ENCODE peak calls at places on chromosomes 7 and 10, in six cellular contexts. H is AG04450, S is neural crest cell, T is BJ, N is dorsolateral prefrontal cortex, U is GM12865. W is an unnamed sample.

GRCh38 chr10:82668266-82668665 is 793.3 kb downstream of the NRG3 start:
- DNase-seq in S (no peak), U (no peak), N (no peak), H (no peak), T (no peak), W (no peak)

GRCh38 chr10:94186722-94187121 is 176.0 kb downstream of the NOC3L start:
- DNase-seq in S (no peak), H (no peak), U (no peak), T (no peak), N (no peak), W (no peak)

GRCh38 chr7:51328351-51328801 is 11.8 kb upstream of the COBL start:
- DNase-seq in T (no peak), S (no peak), N (no peak), H (no peak), U (no peak), W (no peak)

GRCh38 chr10:78924319-78925003 is 144.3 kb upstream of the ZMIZ1 start:
- DNase-seq in S (no peak), U (no peak), T (no peak), N (no peak), H (no peak), W (no peak)

GRCh38 chr7:151431768-151432311 is 8.1 kb downstream of the CRYGN start:
- DNase-seq in S (no peak), H (no peak), U (no peak), N (no peak), T (no peak), W (no peak)

GRCh38 chr7:102122026-102122425 is 164.6 kb upstream of the SH2B2 start:
- DNase-seq in T (peak), N (no peak), U (peak), S (no peak), H (no peak), W (no peak)

GRCh38 chr10:44978213-44978569 is 418 bp downstream of the DEPP1 start:
- DNase-seq in H (no peak), S (no peak), T (no peak), U (no peak), N (no peak), W (no peak)

GRCh38 chr7:105218215-105218614 is 170.5 kb downstream of the SRPK2 start:
- DNase-seq in U (no peak), S (no peak), N (no peak), T (no peak), H (no peak), W (no peak)

GRCh38 chr10:132746801-132747625 is 38.9 kb downstream of the NKX6-2 start:
- DNase-seq in S (no peak), N (no peak), U (no peak), H (no peak), T (no peak), W (peak)

GRCh38 chr7:6258440-6259182 is 13.8 kb downstream of the CYTH3 start:
- DNase-seq in H (no peak), U (peak), S (no peak), N (no peak), T (no peak), W (no peak)

GRCh38 chr7:72538147-72538546 is 126.0 kb upstream of the CALN1 start:
- DNase-seq in S (no peak), U (no peak), N (no peak), H (no peak), T (no peak), W (no peak)

GRCh38 chr7:138359891-138360582 is 100.0 kb upstream of the TRIM24 start:
- DNase-seq in N (no peak), U (no peak), T (no peak), S (no peak), H (no peak), W (no peak)

GRCh38 chr7:80288175-80289122 is 153.8 kb downstream of the GNAI1 start:
- DNase-seq in N (peak), H (no peak), S (no peak), T (no peak), U (no peak), W (peak)

GRCh38 chr7:111126987-111127386 is 36.1 kb downstream of the LRRN3 start:
- DNase-seq in S (no peak), H (no peak), U (no peak), N (no peak), T (no peak), W (no peak)

GRCh38 chr7:159026271-159027047 is 118.2 kb downstream of the VIPR2 start:
- DNase-seq in T (no peak), N (peak), S (peak), H (no peak), U (no peak), W (no peak)

GRCh38 chr7:85290252-85290651 is 103.4 kb upstream of the SEMA3D start:
- DNase-seq in S (no peak), H (no peak), U (no peak), T (no peak), N (no peak), W (no peak)

GRCh38 chr7:145265180-145265579 is 429.3 kb upstream of the TPK1 start:
- DNase-seq in S (no peak), T (no peak), H (no peak), N (no peak), U (no peak), W (no peak)

GRCh38 chr7:47557986-47558670 is 23.8 kb downstream of the TNS3 start:
- DNase-seq in N (no peak), H (no peak), S (no peak), U (no peak), T (no peak), W (no peak)

GRCh38 chr10:77418211-77418640 is 219.4 kb downstream of the KCNMA1 start:
- DNase-seq in H (no peak), S (no peak), U (no peak), N (no peak), T (no peak), W (no peak)

GRCh38 chr7:111679944-111680343 is 117.7 kb upstream of the IMMP2L start:
- DNase-seq in S (no peak), U (no peak), T (no peak), N (no peak), H (no peak), W (no peak)

GRCh38 chr7:68244411-68244810 is 1247.8 kb downstream of the TYW1 start:
- DNase-seq in U (no peak), S (no peak), T (no peak), H (no peak), N (no peak), W (no peak)

GRCh38 chr7:8384901-8385300 is 48.5 kb upstream of the NXPH1 start:
- DNase-seq in N (no peak), U (no peak), S (no peak), H (no peak), T (no peak), W (no peak)

GRCh38 chr10:72423426-72423825 is 68.7 kb upstream of the DNAJB12 start:
- DNase-seq in N (no peak), T (no peak), S (no peak), U (no peak), H (no peak), W (no peak)

GRCh38 chr7:114364151-114364550 is 50.5 kb upstream of the FOXP2 start:
- DNase-seq in S (no peak), H (no peak), N (no peak), T (no peak), U (no peak), W (no peak)

GRCh38 chr7:137454169-137455166 is 110.9 kb upstream of the PTN start:
- DNase-seq in S (no peak), H (peak), U (peak), N (no peak), T (no peak), W (peak)

GRCh38 chr7:33850768-33851167 is 54.6 kb upstream of the BMPER start:
- DNase-seq in H (no peak), N (no peak), U (no peak), S (no peak), T (no peak), W (no peak)

GRCh38 chr10:44774676-44775401 is 136.3 kb upstream of the TMEM72 start:
- DNase-seq in H (peak), S (no peak), T (no peak), N (no peak), U (no peak), W (no peak)

GRCh38 chr10:77518910-77519274 is 118.7 kb downstream of the KCNMA1 start:
- DNase-seq in S (no peak), U (no peak), T (no peak), N (no peak), H (no peak), W (no peak)

GRCh38 chr7:41029072-41029492 is 673.8 kb downstream of the INHBA start:
- DNase-seq in S (no peak), N (no peak), H (peak), T (peak), U (no peak), W (no peak)

GRCh38 chr7:74153736-74154135 is 20.4 kb upstream of the EIF4H start:
- DNase-seq in T (no peak), S (no peak), U (no peak), N (no peak), H (no peak), W (no peak)

GRCh38 chr7:52498319-52498718 is 537.1 kb upstream of the POM121L12 start:
- DNase-seq in H (no peak), U (no peak), S (no peak), T (no peak), N (no peak), W (no peak)

GRCh38 chr10:79102056-79102874 is 33.5 kb downstream of the ZMIZ1 start:
- DNase-seq in N (no peak), U (no peak), H (no peak), T (no peak), S (peak), W (peak)

GRCh38 chr7:100122568-100122967 is 3.1 kb downstream of the CNPY4 start:
- DNase-seq in S (no peak), T (no peak), U (no peak), N (no peak), H (no peak), W (no peak)

GRCh38 chr7:16904086-16904485 is 22.3 kb upstream of the AGR3 start:
- DNase-seq in N (no peak), H (no peak), S (no peak), U (no peak), T (no peak), W (no peak)

GRCh38 chr7:106848851-106849442 is 16.1 kb upstream of the PIK3CG start:
- DNase-seq in U (no peak), T (peak), N (no peak), S (no peak), H (peak), W (no peak)

GRCh38 chr7:131021902-131022301 is 287.9 kb upstream of the KLF14 start:
- DNase-seq in H (no peak), T (no peak), N (no peak), S (no peak), U (peak), W (no peak)

GRCh38 chr7:23654508-23654907 is 25.5 kb upstream of the FAM221A start:
- DNase-seq in S (no peak), U (peak), H (no peak), T (no peak), N (no peak), W (peak)
- TF ChIP-seq CTCF in S (peak), U (peak), H (peak), T (peak), N (peak), W (peak)

DNA sequence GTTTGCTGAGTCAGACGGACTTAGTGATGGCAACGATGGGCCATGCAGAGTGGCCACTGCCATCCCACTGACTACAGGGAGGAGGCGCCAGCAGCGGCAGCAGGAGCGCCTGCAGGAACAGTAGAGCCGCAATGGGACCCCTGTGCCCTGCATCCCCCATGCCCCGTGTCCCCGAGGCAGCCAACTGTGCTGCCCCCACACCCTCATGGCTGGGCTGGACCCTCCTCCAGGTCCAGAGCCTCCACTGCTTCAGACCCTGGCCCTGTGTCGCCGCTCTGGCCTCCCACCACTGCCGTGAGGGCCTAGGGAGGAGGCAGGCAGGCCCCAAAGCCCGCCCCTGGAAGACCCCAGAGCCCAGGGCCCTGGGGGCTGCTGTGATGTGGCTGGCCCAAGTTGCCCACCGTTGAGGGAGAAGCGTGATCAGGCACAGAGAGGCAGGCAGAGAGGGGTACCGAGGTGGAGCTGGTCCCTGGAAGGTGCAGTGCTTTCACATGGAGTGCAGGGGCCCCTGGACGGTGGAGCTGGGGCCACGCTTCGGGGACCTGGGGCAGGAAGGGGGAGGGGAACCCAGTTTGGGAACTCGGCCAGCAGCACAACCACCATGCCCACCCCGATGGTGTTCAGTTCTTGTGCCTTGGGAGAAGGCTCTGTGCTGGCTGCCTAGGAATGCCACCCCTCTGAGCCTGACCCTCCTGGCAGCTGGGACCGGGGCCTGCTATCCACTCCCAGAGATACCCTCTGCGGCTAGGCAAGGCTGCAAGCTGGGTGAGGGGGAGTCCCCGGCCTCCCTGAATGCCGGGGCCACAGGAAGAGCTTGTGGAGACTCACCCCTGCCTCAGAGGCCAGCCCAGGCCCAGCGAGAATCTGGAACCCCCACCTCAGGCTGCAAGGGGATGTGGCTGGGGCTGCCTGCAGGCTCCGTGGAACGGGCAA is 32.6 kb downstream of the DKK1 start:
- DNase-seq in H (no peak), N (no peak), S (no peak), U (no peak), T (no peak), W (no peak)
- TF ChIP-seq CTCF in H (no peak), N (no peak), S (no peak), U (no peak), T (no peak), W (no peak)

GRCh38 chr7:29923231-29923630 is 66.4 kb downstream of the SCRN1 start:
- DNase-seq in U (no peak), H (no peak), N (no peak), T (no peak), S (no peak), W (no peak)

GRCh38 chr7:29926216-29926615 is 63.4 kb downstream of the SCRN1 start:
- DNase-seq in H (no peak), S (no peak), N (no peak), U (no peak), T (no peak), W (no peak)

GRCh38 chr7:29921404-29922010 is 68.1 kb downstream of the SCRN1 start:
- DNase-seq in U (peak), S (peak), N (no peak), T (no peak), H (peak), W (peak)

GRCh38 chr7:29924684-29925083 is 64.9 kb downstream of the SCRN1 start:
- DNase-seq in T (no peak), N (no peak), U (no peak), S (no peak), H (no peak), W (no peak)

GRCh38 chr7:29924006-29924405 is 65.6 kb downstream of the SCRN1 start:
- DNase-seq in T (no peak), H (no peak), U (no peak), S (no peak), N (no peak), W (no peak)
- TF ChIP-seq CTCF in T (no peak), H (no peak), U (no peak), S (no peak), N (no peak), W (no peak)

GRCh38 chr7:128673571-128673970 is 1.5 kb downstream of the GARIN1A start:
- DNase-seq in H (no peak), S (no peak), T (no peak), N (no peak), U (no peak), W (no peak)

GRCh38 chr7:128676665-128677064 is 4.6 kb downstream of the GARIN1A start:
- DNase-seq in T (no peak), N (no peak), U (no peak), S (no peak), H (no peak), W (no peak)

GRCh38 chr7:128671992-128672391 is at the start of gene GARIN1A:
- DNase-seq in N (no peak), T (no peak), S (no peak), U (no peak), H (no peak), W (no peak)

GRCh38 chr7:128672927-128673517 is 930 bp downstream of the GARIN1A start:
- DNase-seq in S (peak), U (peak), T (no peak), N (no peak), H (no peak), W (peak)
- TF ChIP-seq CTCF in S (peak), U (peak), T (peak), N (peak), H (peak), W (peak)

GRCh38 chr7:28615091-28615490 is 202.8 kb downstream of the CREB5 start:
- DNase-seq in S (no peak), H (no peak), T (no peak), U (no peak), N (peak), W (no peak)
- TF ChIP-seq CTCF in S (peak), H (no peak), T (no peak), U (peak), N (peak), W (peak)

DNA sequence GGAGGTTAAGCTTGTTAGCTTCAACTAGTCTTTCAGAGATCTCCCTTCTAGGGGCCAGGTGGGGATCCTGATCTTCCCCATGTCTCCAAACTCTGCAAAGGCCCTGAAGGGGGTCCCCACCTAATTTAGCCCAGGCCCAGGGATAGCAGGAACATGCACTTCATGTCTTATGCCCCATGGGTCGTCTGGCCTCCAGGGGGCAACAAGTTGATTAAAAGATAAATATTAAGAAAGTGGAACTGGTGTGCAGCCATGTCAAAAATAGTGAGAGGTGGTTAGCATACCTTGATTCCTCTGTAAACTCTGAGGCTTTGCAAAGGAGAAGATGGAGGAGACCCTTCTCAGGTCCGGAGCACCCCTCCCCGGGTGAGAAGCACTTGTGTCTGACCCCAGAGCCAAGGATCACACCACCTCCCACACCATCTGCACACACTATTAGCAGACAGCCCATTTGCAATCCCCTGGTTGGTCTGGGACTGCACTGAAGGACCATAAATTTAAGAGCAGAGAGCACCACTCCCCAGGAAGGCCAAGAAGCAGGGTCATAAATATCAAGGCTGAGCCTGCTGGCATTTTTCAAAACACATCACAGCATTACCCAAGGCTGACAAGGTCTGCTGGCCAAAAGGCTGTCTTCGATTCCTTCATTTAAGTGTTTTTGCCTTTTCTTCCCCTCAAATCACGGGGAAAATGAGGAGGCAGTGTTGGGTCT is 44.2 kb upstream of the LRRC18 start:
- DNase-seq in U (no peak), H (no peak), S (no peak), N (no peak), T (no peak), W (peak)
- TF ChIP-seq CTCF in U (no peak), H (no peak), S (no peak), N (no peak), T (no peak), W (no peak)

GRCh38 chr10:49280001-49280408 is 19.0 kb upstream of the C10orf71 start:
- DNase-seq in S (no peak), H (no peak), T (no peak), U (no peak), N (no peak), W (no peak)

GRCh38 chr10:49282879-49283321 is 16.1 kb upstream of the C10orf71 start:
- DNase-seq in S (no peak), N (no peak), U (no peak), T (no peak), H (no peak), W (peak)

GRCh38 chr10:49283491-49283890 is 15.5 kb upstream of the C10orf71 start:
- DNase-seq in T (no peak), H (no peak), S (no peak), N (no peak), U (no peak), W (no peak)

GRCh38 chr10:49282306-49282705 is 16.7 kb upstream of the C10orf71 start:
- DNase-seq in U (no peak), S (no peak), H (no peak), T (no peak), N (no peak), W (no peak)

DNA sequence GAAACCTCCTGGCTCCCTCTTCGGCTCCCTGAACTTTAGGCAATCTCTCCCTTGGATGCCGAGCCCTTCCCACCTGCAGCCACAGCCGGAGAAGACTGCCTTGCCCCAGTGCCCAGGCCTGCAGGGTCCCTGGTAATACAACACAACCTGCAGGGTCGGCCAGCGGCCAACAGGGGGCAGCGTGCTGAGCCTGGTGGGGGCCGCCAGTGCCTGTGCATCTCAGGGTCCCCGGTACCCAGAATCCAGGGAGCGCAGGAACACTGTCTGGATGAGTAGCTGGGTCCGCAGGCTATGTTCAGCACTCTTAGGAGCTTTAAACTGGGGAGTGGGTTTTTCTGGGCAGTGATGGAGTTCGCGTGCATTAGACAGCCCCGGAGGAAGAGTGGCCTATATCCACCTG is 17.5 kb upstream of the C10orf71 start:
- DNase-seq in N (no peak), T (no peak), U (no peak), S (no peak), H (no peak), W (peak)
- TF ChIP-seq CTCF in N (no peak), T (peak), U (peak), S (peak), H (peak), W (peak)